ENCODE peak calls at places on chromosomes 5 and 9, in seven cellular contexts. R, W, M, B, O, S and A are unnamed samples.

GRCh38 chr5:141916522-141916921 is 7.1 kb upstream of the DELE1 start:
- DNase-seq in O (no peak), S (no peak), W (no peak), R (no peak), B (no peak), M (no peak), A (no peak)

GRCh38 chr9:104682642-104683041 is 11.7 kb upstream of the OR13D1 start:
- DNase-seq in O (no peak), W (peak; percentile 51), B (no peak), M (peak; percentile 3), R (no peak), S (peak; percentile 57), A (no peak)

GRCh38 chr9:130912932-130913598 is 16.5 kb upstream of the QRFP start:
- DNase-seq in O (no peak), R (no peak), S (no peak), W (peak; percentile 78), B (no peak), M (no peak), A (no peak)

GRCh38 chr9:128383791-128384190 is 12.6 kb downstream of the URM1 start:
- DNase-seq in O (no peak), M (no peak), S (no peak), R (no peak), W (no peak), B (no peak), A (no peak)

GRCh38 chr5:93189707-93190120 is 391.3 kb downstream of the NR2F1-AS1 start:
- DNase-seq in W (peak; percentile 97), R (no peak), M (no peak), O (no peak), S (peak; percentile 76), B (no peak), A (no peak)

GRCh38 chr5:67289763-67290521 is 93.3 kb upstream of the CD180 start:
- DNase-seq in M (no peak), O (no peak), B (no peak), S (no peak), R (no peak), W (no peak), A (no peak)

GRCh38 chr5:180389252-180390101 is 36.3 kb upstream of the GFPT2 start:
- DNase-seq in S (no peak), O (no peak), M (no peak), B (peak; percentile 56), R (no peak), W (no peak), A (no peak)

GRCh38 chr9:134959971-134960310 is 42.2 kb upstream of the FCN1 start:
- DNase-seq in B (peak; percentile 40), M (no peak), R (no peak), S (no peak), O (no peak), W (no peak), A (no peak)

GRCh38 chr5:59246470-59247250 is 646.9 kb downstream of the PDE4D start:
- DNase-seq in B (no peak), R (no peak), S (no peak), O (no peak), M (no peak), W (peak; percentile 45), A (no peak)

GRCh38 chr5:75450069-75450468 is 61.4 kb downstream of the CERT1 start:
- DNase-seq in M (no peak), O (no peak), W (no peak), R (no peak), S (no peak), B (no peak), A (no peak)

GRCh38 chr5:75441560-75441959 is 69.9 kb downstream of the CERT1 start:
- DNase-seq in S (no peak), M (no peak), R (no peak), W (no peak), B (no peak), O (no peak), A (no peak)

DNA sequence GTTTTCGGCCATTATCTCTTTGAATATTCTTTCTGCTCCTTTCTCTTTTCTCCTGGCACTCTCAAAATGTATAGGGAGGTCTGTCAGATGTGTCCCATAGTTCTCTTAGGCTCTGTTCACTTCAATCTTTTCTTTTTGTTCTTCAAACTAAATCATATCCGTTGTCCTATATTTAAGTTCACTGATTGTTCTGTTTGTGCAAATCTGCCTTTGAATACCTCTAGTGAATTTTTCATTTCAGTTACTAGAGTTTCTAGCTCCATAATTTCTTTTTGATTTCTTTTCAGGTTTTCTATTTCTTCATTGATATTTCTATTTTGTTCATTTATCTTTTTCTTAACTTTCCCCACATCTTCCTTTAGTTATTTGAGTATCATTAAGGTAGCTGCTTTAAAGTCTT is 65.4 kb downstream of the CERT1 start:
- DNase-seq in O (no peak), S (no peak), B (no peak), R (no peak), M (no peak), W (no peak), A (no peak)
- H3K9me3 ChIP-seq in O (no peaks in the 10 kb centered on the region), S (no peaks in the 10 kb centered on the region), B (no peaks in the 10 kb centered on the region), R (no peaks in the 10 kb centered on the region), M (peaks cover 6% of the 10 kb centered on the region), W (peaks cover 8% of the 10 kb centered on the region), A (no peaks in the 10 kb centered on the region)

GRCh38 chr5:68924490-68925145 is 169.2 kb upstream of the SLC30A5 start:
- DNase-seq in W (peak; percentile 41), O (no peak), B (no peak), R (no peak), S (peak; percentile 86), M (no peak), A (no peak)
- H3K9me3 ChIP-seq in W (no peaks in the 10 kb centered on the region), O (no peaks in the 10 kb centered on the region), B (no peaks in the 10 kb centered on the region), R (no peaks in the 10 kb centered on the region), S (no peaks in the 10 kb centered on the region), M (no peaks in the 10 kb centered on the region), A (no peaks in the 10 kb centered on the region)

GRCh38 chr5:150905312-150905683 is 518 bp upstream of the ZNF300 start:
- DNase-seq in M (no peak), O (no peak), W (no peak), R (no peak), S (no peak), B (no peak), A (no peak)

GRCh38 chr5:150901446-150901845 is 3.3 kb downstream of the ZNF300 start:
- DNase-seq in R (no peak), M (no peak), S (no peak), W (no peak), B (no peak), O (no peak), A (no peak)

GRCh38 chr5:150904479-150905311 is at the start of gene ZNF300:
- DNase-seq in W (peak; percentile 93), O (peak; percentile 96), R (peak; percentile 79), B (peak; percentile 87), M (peak; percentile 35), S (peak; percentile 85), A (peak; percentile 13)
- H3K9me3 ChIP-seq in W (peaks cover 32% of the 10 kb centered on the region), O (no peaks in the 10 kb centered on the region), R (peaks cover 46% of the 10 kb centered on the region), B (peaks cover 22% of the 10 kb centered on the region), M (no peaks in the 10 kb centered on the region), S (peaks cover 70% of the 10 kb centered on the region), A (peaks cover 13% of the 10 kb centered on the region)

DNA sequence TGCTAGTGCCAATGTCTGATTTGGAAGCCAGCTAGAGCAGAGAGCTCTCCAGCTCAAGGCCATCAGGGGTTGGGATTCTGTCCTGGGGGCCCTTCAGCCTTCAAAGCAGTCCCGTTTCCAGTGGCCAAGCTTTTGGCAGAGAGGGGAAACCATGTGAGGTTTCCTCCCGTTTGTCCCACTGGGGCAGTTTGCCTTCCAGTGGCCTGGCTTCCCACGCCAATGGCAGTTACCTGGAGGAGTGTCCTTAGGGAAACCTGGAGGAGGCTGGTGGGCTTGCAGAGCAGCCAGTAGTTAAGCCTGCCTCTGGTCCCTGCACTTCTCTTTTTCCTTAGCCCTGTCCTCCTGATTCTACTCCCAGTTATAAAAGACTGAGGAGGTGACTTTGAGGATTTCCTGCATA is 37.7 kb downstream of the FGD3 start:
- DNase-seq in R (no peak), B (peak; percentile 39), W (no peak), S (no peak), O (no peak), M (no peak), A (no peak)
- H3K9me3 ChIP-seq in R (peaks cover 5% of the 10 kb centered on the region), B (peaks cover 4% of the 10 kb centered on the region), W (peaks cover 6% of the 10 kb centered on the region), S (peaks cover 42% of the 10 kb centered on the region), O (no peaks in the 10 kb centered on the region), M (no peaks in the 10 kb centered on the region), A (no peaks in the 10 kb centered on the region)

DNA sequence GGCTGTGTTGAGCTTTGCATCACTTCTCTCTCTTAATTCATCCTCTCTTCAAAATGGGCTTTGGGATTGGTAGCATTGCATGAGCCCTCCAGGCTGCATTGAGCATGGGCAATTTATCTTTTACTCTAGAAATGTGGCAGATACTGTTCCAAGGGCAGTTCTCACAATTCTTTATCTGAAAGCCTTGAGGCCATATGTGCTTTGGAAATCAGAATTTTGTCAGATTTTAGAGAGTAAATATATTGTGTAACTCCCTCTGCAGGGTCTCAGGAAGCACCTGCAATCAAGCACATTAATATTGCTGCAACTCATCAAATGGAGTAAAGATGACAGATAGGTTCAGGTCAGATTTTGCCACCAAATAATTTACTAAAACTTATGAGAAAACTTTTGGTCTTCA is 17.6 kb downstream of the ALDOB start:
- DNase-seq in O (no peak), S (no peak), B (no peak), W (no peak), R (no peak), M (no peak), A (no peak)
- H3K9me3 ChIP-seq in O (no peaks in the 10 kb centered on the region), S (no peaks in the 10 kb centered on the region), B (peaks cover 22% of the 10 kb centered on the region), W (peaks cover 16% of the 10 kb centered on the region), R (peaks cover 30% of the 10 kb centered on the region), M (peaks cover 16% of the 10 kb centered on the region), A (peaks cover 14% of the 10 kb centered on the region)